ENCODE peak calls at places on chromosome 11, in five cellular contexts. A is suprapubic skin; U is psoas muscle; N is CD4-positive, alpha-beta T cell; I is pancreas. Y is an unnamed sample.
A peak's percentile ranks its signal among the peaks of the same experiment; 100 is the strongest.

GRCh38 chr11:15875934-15876333 is 480.4 kb downstream of the SOX6 start:
- DNase-seq in A (no peak), U (no peak), N (no peak), I (no peak), Y (no peak)

GRCh38 chr11:19018901-19019300 is 41.6 kb downstream of the MRGPRX2 start:
- DNase-seq in A (no peak), U (no peak), N (no peak), I (no peak), Y (no peak)

GRCh38 chr11:56910046-56910753 is 78.5 kb upstream of the OR5AK2 start:
- DNase-seq in A (no peak), U (no peak), N (no peak), I (no peak), Y (no peak)

GRCh38 chr11:4480577-4481539 is 1.6 kb upstream of the OR52K1 start:
- DNase-seq in A (no peak), U (no peak), N (no peak), I (no peak), Y (no peak)

GRCh38 chr11:6617315-6617781 is 1.9 kb downstream of the TPP1 start:
- DNase-seq in A (no peak), U (no peak), N (no peak), I (no peak), Y (no peak)

GRCh38 chr11:64905516-64906313 is 11.3 kb downstream of the ATG2A start:
- DNase-seq in A (peak; percentile 62), U (no peak), N (no peak), I (peak; percentile 28), Y (no peak)

GRCh38 chr11:47350315-47350714 is 2.2 kb downstream of the MYBPC3 start:
- DNase-seq in A (no peak), U (no peak), N (no peak), I (no peak), Y (no peak)

GRCh38 chr11:41177791-41178190 is 281.7 kb downstream of the LRRC4C start:
- DNase-seq in A (no peak), U (no peak), N (no peak), I (no peak), Y (no peak)

GRCh38 chr11:57779275-57779674 is 17.7 kb downstream of the CTNND1 start:
- DNase-seq in A (no peak), U (no peak), N (no peak), I (no peak), Y (no peak)

GRCh38 chr11:129320485-129320884 is 55.2 kb upstream of the BARX2 start:
- DNase-seq in A (no peak), U (no peak), N (no peak), I (no peak), Y (no peak)

GRCh38 chr11:2381494-2382128 is 4.5 kb downstream of the CD81 start:
- DNase-seq in A (no peak), U (peak; percentile 53), N (no peak), I (no peak), Y (no peak)

GRCh38 chr11:2380396-2380795 is 3.3 kb downstream of the CD81 start:
- DNase-seq in A (no peak), U (no peak), N (no peak), I (no peak), Y (no peak)

GRCh38 chr11:2382129-2382517 is 5.0 kb downstream of the CD81 start:
- DNase-seq in A (no peak), U (peak; percentile 48), N (no peak), I (no peak), Y (no peak)

GRCh38 chr11:2379471-2380174 is 2.5 kb downstream of the CD81 start:
- DNase-seq in A (no peak), U (peak; percentile 55), N (no peak), I (no peak), Y (no peak)

GRCh38 chr11:2380807-2381350 is 3.8 kb downstream of the CD81 start:
- DNase-seq in A (peak; percentile 90), U (peak; percentile 86), N (no peak), I (no peak), Y (no peak)
- H3K27ac ChIP-seq in A (peak overlapping the region; percentile 99), U (peak overlapping the region; percentile 87), N (no peak overlapping the region), I (peak overlapping the region; percentile 71), Y (no peak overlapping the region)

GRCh38 chr11:67396587-67397398 is 4.9 kb downstream of the PPP1CA start:
- DNase-seq in A (no peak), U (no peak), N (no peak), I (no peak), Y (no peak)
- H3K27ac ChIP-seq in A (no peak overlapping the region), U (no peak overlapping the region), N (peak overlapping the region; percentile 61), I (no peak overlapping the region), Y (no peak overlapping the region)

DNA sequence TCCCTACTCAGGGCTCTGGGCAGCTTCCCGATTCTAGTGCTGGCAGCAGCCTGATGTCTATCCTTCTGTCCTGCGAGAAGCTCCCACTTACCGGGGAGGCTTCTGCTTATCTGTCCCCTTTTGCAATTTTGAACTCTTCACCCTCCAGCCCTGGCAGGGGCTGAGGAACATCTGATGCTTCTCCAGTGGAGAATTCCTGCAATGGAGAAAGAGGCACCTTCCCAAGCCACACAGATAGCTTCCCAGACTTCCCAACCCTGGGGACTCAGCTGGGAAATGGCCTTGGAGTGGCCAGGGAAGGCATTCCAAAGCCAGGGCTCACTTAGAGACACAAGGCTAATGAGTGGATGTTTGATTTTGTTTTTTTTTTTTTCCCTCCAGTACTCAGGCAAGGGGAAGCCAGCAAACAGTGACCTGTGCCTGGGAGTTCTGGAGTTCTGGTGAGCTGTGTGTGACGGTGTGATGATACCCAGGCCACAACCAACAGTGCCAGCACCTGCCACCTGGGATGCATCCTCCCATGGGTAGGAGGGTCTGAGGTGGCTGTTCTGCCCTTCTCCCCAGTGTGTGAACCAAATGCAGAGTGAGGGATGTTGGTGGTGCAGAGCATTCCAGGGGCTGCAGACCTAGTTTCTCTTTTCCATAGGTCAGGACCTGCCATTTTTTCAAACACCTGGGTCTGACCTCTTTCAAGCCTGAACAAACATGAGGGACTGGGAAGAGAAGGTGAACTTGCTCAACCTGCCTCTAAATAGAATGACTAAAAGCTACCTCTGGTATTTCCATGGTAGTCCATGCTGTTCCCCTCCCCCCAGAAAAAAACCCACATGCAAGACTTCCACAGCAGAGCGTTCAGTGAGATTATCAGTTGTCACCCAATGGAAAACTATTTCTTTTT is 95.1 kb downstream of the CCDC81 start:
- DNase-seq in A (no peak), U (no peak), N (no peak), I (no peak), Y (no peak)
- H3K27ac ChIP-seq in A (no peak overlapping the region), U (no peak overlapping the region), N (no peak overlapping the region), I (no peak overlapping the region), Y (no peak overlapping the region)

DNA sequence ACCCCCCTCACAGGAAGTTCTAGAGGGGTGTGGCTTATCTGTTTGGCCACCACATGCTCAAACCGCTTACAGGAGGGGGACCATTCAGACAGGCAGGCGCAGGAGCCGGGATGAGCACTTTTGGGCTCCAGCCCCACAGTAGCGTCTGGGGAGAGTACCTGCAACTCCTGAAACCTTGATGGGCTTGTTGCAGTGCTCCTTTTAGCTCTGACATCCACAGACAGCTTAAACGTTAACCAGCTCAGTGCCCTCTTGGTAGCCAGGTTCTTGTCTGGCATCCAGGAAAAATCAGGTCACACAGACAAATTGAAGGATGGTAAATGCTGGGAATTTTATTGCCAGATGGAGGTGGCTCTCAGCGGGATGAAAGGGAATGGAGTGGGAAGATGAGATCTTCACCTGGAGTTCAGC is 326.3 kb downstream of the ETS1 start:
- DNase-seq in A (no peak), U (no peak), N (no peak), I (no peak), Y (no peak)
- H3K27ac ChIP-seq in A (no peak overlapping the region), U (no peak overlapping the region), N (no peak overlapping the region), I (no peak overlapping the region), Y (no peak overlapping the region)

DNA sequence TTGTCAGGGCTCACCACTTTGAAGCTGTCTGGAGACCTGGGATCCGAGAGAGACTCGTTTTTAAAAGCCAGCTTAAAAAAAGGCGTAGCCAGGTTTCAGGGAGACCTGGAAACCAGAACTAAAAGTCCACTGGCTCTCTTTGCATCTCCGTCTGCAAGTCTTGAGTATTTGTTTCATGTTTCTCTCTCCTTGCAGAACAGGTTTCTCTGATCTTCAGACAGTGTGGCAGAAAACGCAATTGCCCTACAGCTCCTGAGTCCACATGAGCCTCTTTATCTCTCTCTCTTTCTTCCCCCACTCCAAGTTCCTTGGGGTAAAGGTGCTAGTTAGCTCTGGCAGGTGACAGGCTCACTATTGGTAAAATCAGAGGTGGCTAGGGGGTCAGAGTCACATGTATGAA is 67.0 kb upstream of the AMPD3 start:
- DNase-seq in A (no peak), U (no peak), N (no peak), I (no peak), Y (no peak)
- H3K27ac ChIP-seq in A (peak overlapping the region; percentile 75), U (no peak overlapping the region), N (no peak overlapping the region), I (no peak overlapping the region), Y (no peak overlapping the region)

GRCh38 chr11:74949748-74950127 is 672 bp downstream of the SPCS2 start:
- DNase-seq in A (no peak), U (no peak), N (no peak), I (no peak), Y (no peak)
- H3K27ac ChIP-seq in A (peak overlapping the region; percentile 86), U (peak overlapping the region; percentile 89), N (peak overlapping the region; percentile 76), I (peak overlapping the region; percentile 78), Y (peak overlapping the region; percentile 65)

GRCh38 chr11:113240790-113241189 is 73.6 kb upstream of the TTC12 start:
- DNase-seq in A (no peak), U (no peak), N (no peak), I (no peak), Y (no peak)
- H3K27ac ChIP-seq in A (no peak overlapping the region), U (no peak overlapping the region), N (no peak overlapping the region), I (no peak overlapping the region), Y (no peak overlapping the region)

DNA sequence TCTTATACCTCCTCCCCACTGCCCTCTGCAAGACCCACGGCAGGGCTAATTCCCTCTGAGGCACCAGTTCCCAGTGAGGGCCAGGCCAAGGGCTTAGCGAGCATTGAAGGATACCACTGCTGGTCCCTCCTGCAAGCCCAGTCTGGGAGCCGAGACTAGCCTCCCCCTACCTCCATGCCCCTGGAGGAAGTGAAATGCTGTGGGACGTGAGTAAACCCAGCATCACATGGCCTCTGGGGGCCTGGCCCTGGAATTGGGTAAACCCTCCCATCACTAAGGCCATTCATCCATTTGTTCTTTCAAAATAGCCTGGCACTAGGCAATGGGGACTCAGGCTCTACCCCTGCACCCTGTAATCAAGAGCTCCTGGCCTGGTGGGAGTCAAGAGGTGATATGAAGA is 24.7 kb downstream of the ARAP1 start:
- DNase-seq in A (no peak), U (peak; percentile 39), N (no peak), I (no peak), Y (no peak)
- H3K27ac ChIP-seq in A (no peak overlapping the region), U (no peak overlapping the region), N (no peak overlapping the region), I (no peak overlapping the region), Y (no peak overlapping the region)

DNA sequence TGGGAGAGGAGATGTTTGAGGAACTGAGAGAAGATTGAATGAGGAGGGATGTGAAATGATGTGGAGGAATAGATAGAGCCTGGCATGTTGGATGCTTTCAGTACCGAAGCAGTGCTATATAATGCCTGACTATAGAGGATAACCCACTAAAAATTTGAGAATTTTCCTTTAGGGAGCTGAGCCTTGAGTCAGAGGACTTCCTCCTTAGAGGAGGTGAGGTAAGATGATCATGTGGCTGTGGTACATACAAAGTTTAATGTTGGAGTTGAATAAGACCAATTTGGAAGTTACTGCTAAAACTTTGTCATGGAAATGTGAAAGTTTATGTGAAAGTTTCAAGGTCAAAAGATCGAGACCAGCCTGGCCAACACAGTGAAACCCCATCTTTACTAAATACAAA is 66.9 kb downstream of the YAP1 start:
- DNase-seq in A (no peak), U (no peak), N (no peak), I (no peak), Y (no peak)
- H3K27ac ChIP-seq in A (peak overlapping the region; percentile 85), U (peak overlapping the region; percentile 77), N (no peak overlapping the region), I (no peak overlapping the region), Y (no peak overlapping the region)

GRCh38 chr11:121657191-121657590 is 204.4 kb upstream of the SORL1-AS1 start:
- DNase-seq in A (no peak), U (no peak), N (no peak), I (no peak), Y (no peak)
- H3K27ac ChIP-seq in A (peak overlapping the region; percentile 86), U (no peak overlapping the region), N (no peak overlapping the region), I (no peak overlapping the region), Y (no peak overlapping the region)

Y was measured in SK-N-MC.